ENCODE peak calls at places on chromosome 9, in six cellular contexts. T, F, M, K, D and X are unnamed samples.

GRCh38 chr9:106753155-106753671 is 109.8 kb upstream of the ZNF462 start:
- DNase-seq in T (no peak), F (peak), M (no peak), K (no peak), D (no peak), X (no peak)

GRCh38 chr9:97756991-97757390 is 59.9 kb upstream of the XPA start:
- DNase-seq in T (no peak), F (no peak), M (no peak), K (no peak), D (no peak), X (no peak)

GRCh38 chr9:113657765-113658564 is 194.4 kb downstream of the RGS3 start:
- DNase-seq in T (peak), F (peak), M (peak), K (peak), D (peak), X (no peak)

GRCh38 chr9:36796671-36797419 is 224.2 kb downstream of the MELK start:
- DNase-seq in T (no peak), F (no peak), M (no peak), K (no peak), D (no peak), X (no peak)

GRCh38 chr9:137449931-137450537 is 8.9 kb upstream of the ENTPD8 start:
- DNase-seq in T (no peak), F (no peak), M (no peak), K (no peak), D (no peak), X (no peak)

GRCh38 chr9:134039386-134040175 is 14.3 kb downstream of the BRD3OS start:
- DNase-seq in T (no peak), F (no peak), M (no peak), K (no peak), D (no peak), X (no peak)

GRCh38 chr9:112327718-112328450 is 5.5 kb downstream of the PTBP3 start:
- DNase-seq in T (no peak), F (peak), M (no peak), K (no peak), D (no peak), X (peak)

GRCh38 chr9:93254806-93255519 is 71.0 kb downstream of the WNK2 start:
- DNase-seq in T (no peak), F (no peak), M (no peak), K (no peak), D (no peak), X (no peak)

GRCh38 chr9:128193469-128194096 is 2.2 kb upstream of the CIZ1 start:
- DNase-seq in T (no peak), F (no peak), M (no peak), K (no peak), D (no peak), X (no peak)

GRCh38 chr9:115158666-115159481 is 40.9 kb upstream of the TNC start:
- DNase-seq in T (no peak), F (peak), M (peak), K (no peak), D (peak), X (no peak)

GRCh38 chr9:87498046-87498815 is 564 bp downstream of the DAPK1 start:
- DNase-seq in T (no peak), F (peak), M (peak), K (peak), D (peak), X (no peak)

GRCh38 chr9:75088646-75089368 is 493 bp downstream of the OSTF1 start:
- DNase-seq in T (no peak), F (peak), M (peak), K (peak), D (peak), X (no peak)

GRCh38 chr9:137136261-137136925 is 2.6 kb upstream of the GRIN1 start:
- DNase-seq in T (no peak), F (no peak), M (no peak), K (no peak), D (no peak), X (no peak)

GRCh38 chr9:35651964-35652828 is 1.5 kb upstream of the SIT1 start:
- DNase-seq in T (no peak), F (peak), M (peak), K (no peak), D (peak), X (no peak)

GRCh38 chr9:110752766-110753165 is 84.2 kb downstream of the MUSK start:
- DNase-seq in T (peak), F (peak), M (peak), K (no peak), D (peak), X (no peak)

GRCh38 chr9:38373679-38374078 is 18.8 kb upstream of the ALDH1B1 start:
- DNase-seq in T (no peak), F (no peak), M (no peak), K (no peak), D (no peak), X (no peak)

GRCh38 chr9:136596630-136597031 is 50.8 kb upstream of the NOTCH1 start:
- DNase-seq in T (no peak), F (no peak), M (no peak), K (no peak), D (peak), X (no peak)

GRCh38 chr9:115444941-115445340 is 327.0 kb upstream of the TNC start:
- DNase-seq in T (no peak), F (no peak), M (peak), K (no peak), D (no peak), X (no peak)

GRCh38 chr9:135343136-135343535 is 136.4 kb upstream of the PPP1R26 start:
- DNase-seq in T (no peak), F (no peak), M (no peak), K (no peak), D (no peak), X (no peak)

GRCh38 chr9:6557883-6558282 is 87.6 kb downstream of the GLDC start:
- DNase-seq in T (no peak), F (no peak), M (no peak), K (peak), D (peak), X (no peak)